ENCODE peak calls at places on chromosomes 3 and 15, in eight cellular contexts. A is activated naive CD4-positive, alpha-beta T cell treated with anti-CD3 and anti-CD28 coated beads, Interleukin-2, amount 10 ng/mL, durations not matched to agents 7 days and 5 days; U is PC-3; K is HCT116; G is activated gamma-delta T cell treated with Interleukin-2 at 50 U/mL for 16 hours; I is NCI-H774; E is cardiac fibroblast; Y is LoVo. H is an unnamed sample.

GRCh38 chr15:54365001-54365400 is 386.8 kb downstream of the UNC13C start:
- DNase-seq in G (no peak), E (no peak), I (no peak), U (no peak), K (no peak), Y (no peak), A (no peak), H (no peak)

GRCh38 chr3:141436180-141436579 is 50.6 kb upstream of the RASA2 start:
- DNase-seq in U (no peak), A (no peak), I (no peak), G (no peak), Y (no peak), K (no peak), E (no peak), H (no peak)

GRCh38 chr3:190352866-190353457 is 30.7 kb upstream of the CLDN1 start:
- DNase-seq in U (no peak), G (no peak), I (no peak), E (no peak), K (no peak), A (no peak), Y (no peak), H (no peak)

GRCh38 chr3:52023860-52024764 is 28.4 kb upstream of the RPL29 start:
- DNase-seq in U (no peak), E (no peak), K (no peak), I (no peak), G (no peak), A (no peak), Y (no peak), H (no peak)

GRCh38 chr3:127410678-127411077 is 122.8 kb upstream of the PRR20G start:
- DNase-seq in G (no peak), Y (no peak), K (no peak), E (no peak), A (no peak), I (no peak), U (no peak), H (no peak)

GRCh38 chr3:30894521-30895289 is at the start of gene GADL1:
- DNase-seq in I (no peak), Y (peak; percentile 1), K (no peak), A (peak; percentile 51), E (peak; percentile 28), G (peak; percentile 3), U (peak; percentile 36), H (peak; percentile 24)

GRCh38 chr15:69855172-69855562 is 242.6 kb downstream of the TLE3 start:
- DNase-seq in A (no peak), E (no peak), K (no peak), I (no peak), G (no peak), U (no peak), Y (no peak), H (no peak)

GRCh38 chr3:44104668-44105321 is 136.9 kb upstream of the TOPAZ1 start:
- DNase-seq in G (no peak), U (peak; percentile 93), I (no peak), K (peak; percentile 78), Y (peak; percentile 56), E (peak; percentile 68), A (peak; percentile 61), H (peak; percentile 47)

GRCh38 chr15:74653426-74654082 is 37.9 kb downstream of the CLK3 start:
- DNase-seq in E (peak; percentile 78), G (no peak), A (no peak), K (peak; percentile 27), Y (peak; percentile 35), U (peak; percentile 84), I (no peak), H (peak; percentile 84)

GRCh38 chr3:32480596-32480995 is 22.1 kb downstream of the CMTM6 start:
- DNase-seq in Y (no peak), I (no peak), U (no peak), A (no peak), K (no peak), E (peak; percentile 51), G (no peak), H (no peak)

GRCh38 chr3:156433910-156434309 is 121.0 kb downstream of the SSR3 start:
- DNase-seq in E (peak; percentile 20), G (no peak), K (no peak), A (no peak), Y (no peak), U (no peak), I (no peak), H (peak; percentile 39)

GRCh38 chr3:126126292-126126691 is 42.4 kb upstream of the SLC41A3 start:
- DNase-seq in E (no peak), Y (no peak), I (no peak), K (no peak), A (no peak), G (no peak), U (no peak), H (no peak)

GRCh38 chr3:8606666-8607065 is 37.9 kb downstream of the SSUH2 start:
- DNase-seq in I (no peak), A (no peak), K (no peak), Y (no peak), G (no peak), U (no peak), E (peak; percentile 27), H (peak; percentile 26)

GRCh38 chr3:151446002-151446340 is 14.9 kb downstream of the IGSF10 start:
- DNase-seq in U (no peak), K (no peak), G (no peak), Y (no peak), A (no peak), I (no peak), E (no peak), H (no peak)

GRCh38 chr3:113626513-113627371 is 69.7 kb downstream of the USF3 start:
- DNase-seq in G (no peak), A (peak; percentile 36), Y (no peak), U (peak; percentile 70), E (peak; percentile 77), K (peak; percentile 79), I (peak; percentile 7), H (peak; percentile 63)

GRCh38 chr3:16251316-16252085 is 13.2 kb downstream of the DPH3 start:
- DNase-seq in E (no peak), Y (no peak), U (no peak), K (no peak), G (no peak), I (no peak), A (no peak), H (no peak)

GRCh38 chr15:48647963-48648362 is 2.5 kb upstream of the FBN1 start:
- DNase-seq in U (peak; percentile 28), E (peak; percentile 51), Y (no peak), G (no peak), A (no peak), K (no peak), I (no peak), H (peak; percentile 67)

H was measured in LHCN-M2.